ENCODE peak calls at places on chromosomes 16 and 17, in nine cellular contexts. D, L, N, M, X, V, G, W and J are unnamed samples.

GRCh38 chr17:64920026-64920418 is 744 bp upstream of the LRRC37A3 start:
- DNase-seq in W (no peak), X (no peak), L (no peak), G (peak), D (peak), N (no peak), V (no peak), M (no peak), J (peak)

GRCh38 chr16:912684-913613 is 57.8 kb downstream of the LMF1 start:
- DNase-seq in V (no peak), G (no peak), L (no peak), D (no peak), N (no peak), M (no peak), X (no peak), W (no peak), J (no peak)

GRCh38 chr17:1644493-1645206 is 882 bp downstream of the SCARF1 start:
- DNase-seq in N (peak), L (peak), M (no peak), X (no peak), G (no peak), W (no peak), V (peak), D (peak), J (no peak)

GRCh38 chr17:80212962-80213650 is 7.0 kb downstream of the SGSH start:
- DNase-seq in G (no peak), M (no peak), D (no peak), N (no peak), L (no peak), V (no peak), W (no peak), X (no peak), J (no peak)

GRCh38 chr17:57186231-57187019 is 69.9 kb upstream of the MSI2 start:
- DNase-seq in M (no peak), V (no peak), G (no peak), W (no peak), N (no peak), D (no peak), X (no peak), L (no peak), J (no peak)

GRCh38 chr17:81667754-81668153 is 1.2 kb downstream of the CCDC137 start:
- DNase-seq in G (no peak), D (no peak), W (no peak), X (no peak), M (no peak), V (no peak), N (no peak), L (no peak), J (no peak)

GRCh38 chr17:67121317-67121887 is 77.0 kb downstream of the CACNG1 start:
- DNase-seq in V (no peak), G (no peak), M (no peak), D (peak), L (no peak), X (no peak), W (no peak), N (no peak), J (no peak)

GRCh38 chr16:66399930-66400329 is 27.2 kb upstream of the BEAN1 start:
- DNase-seq in W (no peak), V (no peak), N (no peak), L (no peak), X (no peak), M (no peak), G (no peak), D (peak), J (peak)

GRCh38 chr17:77664097-77664729 is 294.3 kb upstream of the TNRC6C start:
- DNase-seq in W (no peak), L (no peak), D (no peak), V (no peak), M (no peak), N (no peak), G (no peak), X (no peak), J (no peak)

GRCh38 chr17:8192070-8192815 is 2.3 kb upstream of the BORCS6 start:
- DNase-seq in W (peak), D (peak), L (peak), V (peak), M (peak), N (peak), X (no peak), G (peak), J (peak)

GRCh38 chr17:47615766-47616424 is 33.8 kb upstream of the KPNB1 start:
- DNase-seq in M (peak), L (peak), N (peak), G (peak), D (peak), X (no peak), V (no peak), W (no peak), J (no peak)

GRCh38 chr16:970766-971581 is at the start of gene LMF1:
- DNase-seq in V (peak), N (peak), M (peak), L (peak), D (peak), X (peak), W (peak), G (peak), J (peak)

GRCh38 chr17:78526231-78527025 is 50.8 kb downstream of the DNAH17 start:
- DNase-seq in W (no peak), V (no peak), M (no peak), D (no peak), G (no peak), L (no peak), X (no peak), N (no peak), J (no peak)

GRCh38 chr17:45016823-45017222 is 34.6 kb downstream of the DCAKD start:
- DNase-seq in N (no peak), L (no peak), X (no peak), V (no peak), W (no peak), M (no peak), G (peak), D (no peak), J (no peak)

GRCh38 chr17:8470447-8471047 is 34.9 kb downstream of the NDEL1 start:
- DNase-seq in M (no peak), W (no peak), L (peak), D (peak), V (no peak), G (no peak), N (peak), X (no peak), J (no peak)

GRCh38 chr17:75832164-75832651 is 12.0 kb downstream of the UNC13D start:
- DNase-seq in D (peak), W (no peak), X (peak), N (peak), V (no peak), L (peak), G (no peak), M (peak), J (no peak)

GRCh38 chr16:82755570-82756282 is 129.0 kb downstream of the CDH13 start:
- DNase-seq in M (no peak), G (no peak), D (peak), X (no peak), W (no peak), L (peak), N (peak), V (no peak), J (no peak)

GRCh38 chr17:15255713-15256454 is 9.2 kb downstream of the PMP22 start:
- DNase-seq in D (peak), X (no peak), W (no peak), G (no peak), V (no peak), L (no peak), M (no peak), N (peak), J (no peak)

GRCh38 chr16:89318871-89319627 is 101.5 kb downstream of the ZNF778 start:
- DNase-seq in N (no peak), M (no peak), W (no peak), G (no peak), V (no peak), X (no peak), D (no peak), L (no peak), J (no peak)

GRCh38 chr17:40645932-40646331 is 1.7 kb downstream of the SMARCE1 start:
- DNase-seq in D (no peak), M (no peak), L (no peak), W (no peak), X (no peak), V (no peak), N (no peak), G (no peak), J (no peak)

GRCh38 chr17:9517396-9517795 is 58.2 kb downstream of the STX8 start:
- DNase-seq in W (no peak), N (no peak), V (no peak), D (no peak), M (no peak), L (no peak), X (no peak), G (no peak), J (no peak)
- TF ChIP-seq CTCF in W (no peak), N (no peak), V (no peak), D (no peak), M (no peak), L (no peak), X (no peak), G (no peak), J (no peak)

GRCh38 chr17:42895185-42895555 is 5.4 kb upstream of the G6PC1 start:
- DNase-seq in V (no peak), L (peak), N (peak), X (no peak), W (no peak), D (peak), G (peak), M (peak), J (peak)
- TF ChIP-seq CTCF in V (no peak), L (no peak), N (no peak), X (no peak), W (no peak), D (no peak), G (no peak), M (no peak), J (no peak)

DNA sequence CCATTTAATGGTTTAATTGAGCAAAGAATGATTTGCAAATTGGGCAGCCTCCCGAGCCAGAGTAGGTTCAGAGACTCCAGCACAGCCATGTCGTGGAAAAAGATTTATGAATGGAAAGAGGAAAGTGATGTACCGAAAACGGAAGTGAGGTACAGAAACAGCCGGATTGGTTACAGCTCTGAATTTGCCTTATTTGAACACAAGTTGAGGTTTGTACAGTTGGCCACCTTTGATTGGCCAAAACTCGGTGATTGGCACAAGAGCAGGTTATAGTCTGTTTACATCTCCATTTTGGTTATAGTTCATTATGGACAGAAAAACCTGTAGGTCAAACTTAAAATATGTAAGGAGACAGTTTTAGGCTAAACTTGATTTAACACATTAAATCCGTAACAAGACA is 44.5 kb downstream of the TENT4B start:
- DNase-seq in G (no peak), D (no peak), L (no peak), X (no peak), N (no peak), V (no peak), W (no peak), M (no peak), J (no peak)
- TF ChIP-seq CTCF in G (no peak), D (no peak), L (no peak), X (no peak), N (no peak), V (no peak), W (no peak), M (no peak), J (no peak)

GRCh38 chr17:69336996-69337395 is 10.1 kb upstream of the ABCA5 start:
- DNase-seq in V (no peak), W (no peak), X (no peak), N (no peak), L (no peak), G (no peak), M (no peak), D (no peak), J (no peak)

GRCh38 chr17:69339937-69340336 is 13.0 kb upstream of the ABCA5 start:
- DNase-seq in V (no peak), M (no peak), X (no peak), N (no peak), W (no peak), G (no peak), D (no peak), L (no peak), J (no peak)

GRCh38 chr17:69331746-69332145 is 4.8 kb upstream of the ABCA5 start:
- DNase-seq in V (no peak), M (no peak), D (no peak), N (no peak), G (no peak), W (no peak), X (no peak), L (no peak), J (no peak)

GRCh38 chr17:69336580-69336979 is 9.6 kb upstream of the ABCA5 start:
- DNase-seq in M (no peak), L (no peak), N (no peak), V (no peak), W (no peak), D (no peak), X (no peak), G (no peak), J (no peak)

DNA sequence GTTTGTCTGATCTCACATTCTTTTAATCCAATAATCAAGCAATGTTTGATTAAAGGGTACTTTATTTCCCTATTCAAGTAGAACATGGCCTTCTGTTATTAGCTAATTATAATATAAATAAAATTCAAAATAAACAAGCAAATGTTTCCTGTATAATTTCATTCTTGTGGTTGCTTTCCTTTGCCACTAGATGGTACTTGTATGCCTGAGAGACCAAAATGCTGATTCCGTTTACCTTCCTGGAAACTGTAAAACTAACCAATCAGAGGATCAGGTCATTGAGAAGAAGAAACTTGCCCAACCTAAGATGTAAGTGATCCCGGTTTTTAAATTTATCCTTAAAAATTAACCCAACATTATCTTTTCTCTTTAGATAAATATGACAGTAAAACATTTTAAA is 8.1 kb upstream of the ABCA5 start:
- DNase-seq in W (no peak), D (peak), G (peak), M (peak), X (no peak), N (peak), V (no peak), L (peak), J (no peak)
- TF ChIP-seq CTCF in W (no peak), D (peak), G (peak), M (peak), X (peak), N (peak), V (peak), L (peak), J (peak)

DNA sequence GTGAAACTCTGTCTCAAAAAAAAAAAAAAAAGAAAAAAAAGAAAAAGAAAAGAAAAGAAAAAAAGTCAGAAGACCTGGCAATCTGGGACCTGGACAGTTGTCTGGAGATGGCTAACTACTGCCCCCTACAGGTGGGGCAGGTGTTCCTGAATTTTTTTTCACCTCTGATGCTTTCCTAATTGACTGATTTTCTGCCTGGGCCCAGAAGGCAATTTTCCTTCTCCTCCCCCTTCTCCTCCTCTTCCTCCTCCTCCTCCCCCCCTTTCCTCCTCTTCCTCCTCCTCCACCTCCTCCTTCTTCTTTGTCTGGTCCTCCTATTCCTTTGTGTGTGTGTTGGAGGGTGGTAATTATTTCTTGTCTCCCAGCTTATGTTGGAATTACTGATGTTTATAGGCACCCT is 26.7 kb downstream of the IRX5 start:
- DNase-seq in L (no peak), W (peak), M (no peak), G (peak), D (peak), N (no peak), X (no peak), V (no peak), J (no peak)
- TF ChIP-seq CTCF in L (peak), W (peak), M (no peak), G (peak), D (peak), N (peak), X (no peak), V (no peak), J (no peak)

GRCh38 chr17:14010999-14011692 is 58.2 kb upstream of the COX10 start:
- DNase-seq in G (no peak), X (no peak), M (no peak), D (no peak), L (no peak), N (no peak), V (no peak), W (no peak), J (no peak)

GRCh38 chr17:14004927-14005630 is 64.2 kb upstream of the COX10 start:
- DNase-seq in N (no peak), W (no peak), L (no peak), V (no peak), D (no peak), M (no peak), G (no peak), X (no peak), J (no peak)

GRCh38 chr17:14007951-14008350 is 61.4 kb upstream of the COX10 start:
- DNase-seq in D (no peak), M (no peak), X (no peak), V (no peak), G (no peak), L (no peak), W (no peak), N (no peak), J (no peak)

GRCh38 chr17:14011740-14012405 is 57.4 kb upstream of the COX10 start:
- DNase-seq in X (no peak), D (no peak), L (no peak), W (peak), N (no peak), G (no peak), M (no peak), V (no peak), J (no peak)

GRCh38 chr17:14006249-14006942 is 62.9 kb upstream of the COX10 start:
- DNase-seq in G (no peak), N (no peak), X (no peak), D (no peak), L (no peak), V (no peak), W (no peak), M (no peak), J (no peak)
- TF ChIP-seq CTCF in G (no peak), N (no peak), X (no peak), D (no peak), L (no peak), V (no peak), W (no peak), M (no peak), J (no peak)